ENCODE peak calls at places on chromosomes 3 and 15, in nine cellular contexts. O is suprapubic skin; R is T-helper 2 cell; B is neural progenitor cell; D is NCI-H1092 treated with DMSO at 0.1 percent for 48 hours; S is T1000; C is stimulated activated CD4-positive, alpha-beta T cell treated with anti-CD3 and anti-CD28 coated beads, TNF-alpha, amount 100 ng/mL, for 24 hours; H is esophagus squamous epithelium; Y is tibial artery. Z is an unnamed sample.

GRCh38 chr3:48130321-48130881 is 57.8 kb downstream of the CDC25A start:
- DNase-seq in O (peak), R (no peak), B (no peak), D (no peak), S (peak), C (no peak), H (no peak), Y (peak), Z (peak)

GRCh38 chr3:171936231-171936841 is 93.2 kb downstream of the TMEM212 start:
- DNase-seq in O (no peak), R (no peak), B (no peak), D (no peak), S (no peak), C (no peak), H (no peak), Y (no peak), Z (peak)

GRCh38 chr15:37056894-37057205 is 43.5 kb downstream of the MEIS2 start:
- DNase-seq in O (no peak), R (no peak), B (peak), D (no peak), S (no peak), C (no peak), H (no peak), Y (no peak), Z (no peak)

GRCh38 chr3:63089007-63089406 is 189.1 kb upstream of the SYNPR start:
- DNase-seq in O (no peak), R (no peak), B (no peak), D (no peak), S (no peak), C (no peak), H (no peak), Y (no peak), Z (no peak)

GRCh38 chr15:51714162-51714561 is 23.3 kb downstream of the LYSMD2 start:
- DNase-seq in O (no peak), R (no peak), B (no peak), D (no peak), S (no peak), C (no peak), H (no peak), Y (no peak), Z (no peak)

GRCh38 chr15:70748281-70748747 is 15.0 kb downstream of the UACA start:
- DNase-seq in O (peak), R (no peak), B (no peak), D (no peak), S (no peak), C (no peak), H (no peak), Y (peak), Z (peak)

GRCh38 chr3:32041316-32041715 is 59.8 kb downstream of the ZNF860 start:
- DNase-seq in O (no peak), R (no peak), B (no peak), D (no peak), S (no peak), C (no peak), H (no peak), Y (no peak), Z (no peak)

GRCh38 chr15:76614725-76615124 is 278.2 kb downstream of the ISL2 start:
- DNase-seq in O (no peak), R (no peak), B (no peak), D (no peak), S (no peak), C (no peak), H (no peak), Y (no peak), Z (no peak)

GRCh38 chr15:76330281-76330680 is 6.3 kb upstream of the ISL2 start:
- DNase-seq in O (no peak), R (no peak), B (peak), D (peak), S (no peak), C (no peak), H (no peak), Y (peak), Z (peak)

GRCh38 chr15:97027772-97028171 is 697.3 kb downstream of the NR2F2 start:
- DNase-seq in O (no peak), R (no peak), B (no peak), D (no peak), S (no peak), C (no peak), H (no peak), Y (no peak), Z (no peak)

GRCh38 chr3:157595259-157595658 is 92.0 kb upstream of the VEPH1 start:
- DNase-seq in O (no peak), R (no peak), B (no peak), D (no peak), S (no peak), C (no peak), H (no peak), Y (no peak), Z (no peak)

GRCh38 chr3:140247775-140248174 is 312.8 kb downstream of the CLSTN2 start:
- DNase-seq in O (no peak), R (no peak), B (no peak), D (no peak), S (no peak), C (no peak), H (no peak), Y (no peak), Z (no peak)

GRCh38 chr3:4751057-4752051 is 227.9 kb upstream of the BHLHE40 start:
- DNase-seq in O (no peak), R (no peak), B (no peak), D (no peak), S (no peak), C (no peak), H (no peak), Y (no peak), Z (no peak)

GRCh38 chr3:40103829-40104228 is 205.7 kb upstream of the EIF1B start:
- DNase-seq in O (no peak), R (no peak), B (no peak), D (no peak), S (no peak), C (no peak), H (no peak), Y (no peak), Z (no peak)

GRCh38 chr3:125608419-125608818 is 13.1 kb upstream of the OSBPL11 start:
- DNase-seq in O (no peak), R (no peak), B (no peak), D (no peak), S (no peak), C (no peak), H (no peak), Y (no peak), Z (no peak)

GRCh38 chr3:12884104-12884742 is 42.9 kb upstream of the RPL32 start:
- DNase-seq in O (no peak), R (no peak), B (no peak), D (no peak), S (peak), C (no peak), H (no peak), Y (peak), Z (peak)